ENCODE peak calls at places on chromosome 11, in five cellular contexts. One of them, this sample, is unnamed.

GRCh38 chr11:43639224-43639623 is 41.3 kb upstream of the HSD17B12 start:
- DNase-seq in HepG2: no peak
- DNase-seq in K562: no peak
- DNase-seq in A549: no peak
- DNase-seq in GM12878: no peak
- DNase-seq in this sample: no peak

GRCh38 chr11:58530236-58530635 is 22.3 kb upstream of the OR5B21 start:
- DNase-seq in HepG2: no peak
- DNase-seq in A549: no peak
- DNase-seq in GM12878: no peak
- DNase-seq in K562: no peak
- DNase-seq in this sample: no peak

GRCh38 chr11:45089251-45089650 is 57.2 kb upstream of the PRDM11 start:
- DNase-seq in A549: no peak
- DNase-seq in HepG2: no peak
- DNase-seq in GM12878: no peak
- DNase-seq in K562: no peak
- DNase-seq in this sample: no peak

GRCh38 chr11:34327804-34328631 is 29.8 kb downstream of the ABTB2 start:
- DNase-seq in K562: no peak
- DNase-seq in A549: no peak
- DNase-seq in GM12878: no peak
- DNase-seq in HepG2: no peak
- DNase-seq in this sample: no peak

GRCh38 chr11:126139541-126140091 is 71.8 kb downstream of the RPUSD4 start:
- DNase-seq in GM12878: no peak
- DNase-seq in K562: no peak
- DNase-seq in HepG2: no peak
- DNase-seq in A549: no peak
- DNase-seq in this sample: no peak

GRCh38 chr11:3108183-3108721 is 51.0 kb upstream of the CARS1 start:
- DNase-seq in A549: no peak
- DNase-seq in HepG2: no peak
- DNase-seq in K562: no peak
- DNase-seq in GM12878: no peak
- DNase-seq in this sample: no peak

GRCh38 chr11:120354779-120355178 is 18.6 kb downstream of the ARHGEF12 start:
- DNase-seq in A549: no peak
- DNase-seq in HepG2: peak; percentile 22
- DNase-seq in K562: no peak
- DNase-seq in GM12878: no peak
- DNase-seq in this sample: no peak

GRCh38 chr11:62130498-62131464 is 7.0 kb downstream of the INCENP start:
- DNase-seq in GM12878: no peak
- DNase-seq in K562: no peak
- DNase-seq in HepG2: no peak
- DNase-seq in A549: no peak
- DNase-seq in this sample: no peak

GRCh38 chr11:102849319-102849718 is 5.9 kb upstream of the MMP3 start:
- DNase-seq in K562: no peak
- DNase-seq in HepG2: no peak
- DNase-seq in A549: no peak
- DNase-seq in GM12878: no peak
- DNase-seq in this sample: no peak

GRCh38 chr11:33475999-33476398 is 218.8 kb downstream of the HIPK3 start:
- DNase-seq in GM12878: no peak
- DNase-seq in K562: peak; percentile 2
- DNase-seq in A549: no peak
- DNase-seq in HepG2: peak; percentile 37
- DNase-seq in this sample: no peak

GRCh38 chr11:112451250-112451649 is 190.6 kb upstream of the PLET1 start:
- DNase-seq in GM12878: no peak
- DNase-seq in HepG2: no peak
- DNase-seq in K562: no peak
- DNase-seq in A549: no peak
- DNase-seq in this sample: no peak

GRCh38 chr11:84390441-84391078 is 1104.4 kb upstream of the CCDC90B start:
- DNase-seq in GM12878: no peak
- DNase-seq in A549: no peak
- DNase-seq in K562: no peak
- DNase-seq in HepG2: no peak
- DNase-seq in this sample: no peak

GRCh38 chr11:1530686-1531256 is 41.3 kb downstream of the DUSP8 start:
- DNase-seq in GM12878: no peak
- DNase-seq in HepG2: no peak
- DNase-seq in K562: no peak
- DNase-seq in A549: no peak
- DNase-seq in this sample: no peak

GRCh38 chr11:1531418-1531817 is 40.7 kb downstream of the DUSP8 start:
- DNase-seq in HepG2: no peak
- DNase-seq in K562: no peak
- DNase-seq in GM12878: no peak
- DNase-seq in A549: no peak
- DNase-seq in this sample: no peak

GRCh38 chr11:1533342-1533725 is 38.7 kb downstream of the DUSP8 start:
- DNase-seq in K562: no peak
- DNase-seq in HepG2: no peak
- DNase-seq in GM12878: no peak
- DNase-seq in A549: no peak
- DNase-seq in this sample: no peak

GRCh38 chr11:1532606-1533341 is 39.3 kb downstream of the DUSP8 start:
- DNase-seq in A549: no peak
- DNase-seq in HepG2: no peak
- DNase-seq in GM12878: no peak
- DNase-seq in K562: no peak
- DNase-seq in this sample: no peak

DNA sequence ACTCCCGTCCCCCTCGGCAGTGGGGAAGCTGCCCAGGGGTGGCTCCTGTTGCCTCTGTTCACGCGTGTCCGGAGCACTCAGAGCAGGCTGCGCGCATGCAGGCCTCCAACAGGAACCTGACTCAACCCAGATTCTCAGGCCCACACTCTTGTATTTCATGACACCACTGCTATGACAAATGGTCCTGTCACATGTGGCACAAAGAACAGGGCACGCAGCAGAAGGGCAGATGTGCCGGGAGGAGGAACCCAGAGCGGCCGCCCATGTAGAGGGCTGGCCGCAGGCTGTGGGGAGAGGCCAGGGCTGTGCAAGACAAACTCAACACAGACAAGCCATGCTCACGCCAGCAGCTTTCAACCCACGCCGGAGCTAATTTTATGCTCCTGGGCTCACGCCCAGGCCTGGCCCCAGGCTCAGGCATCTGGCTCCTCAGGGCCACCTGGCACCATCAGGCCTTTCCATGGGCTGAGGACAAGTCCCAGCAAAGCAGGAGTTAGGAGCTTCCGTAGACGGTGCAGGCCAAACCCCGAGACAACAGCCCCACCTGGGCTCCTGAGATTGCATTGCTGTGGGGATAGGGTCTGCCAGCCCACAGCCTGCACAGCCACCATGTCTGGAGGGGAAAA is 40.0 kb downstream of the DUSP8 start:
- DNase-seq in HepG2: no peak
- DNase-seq in A549: no peak
- DNase-seq in GM12878: no peak
- DNase-seq in K562: no peak
- DNase-seq in this sample: no peak
- TF ChIP-seq POLR2A in HepG2: no peak
- TF ChIP-seq POLR2A in A549: no peak
- TF ChIP-seq POLR2A in GM12878: no peak
- TF ChIP-seq POLR2A in K562: no peak
- TF ChIP-seq POLR2A in this sample: no peak

DNA sequence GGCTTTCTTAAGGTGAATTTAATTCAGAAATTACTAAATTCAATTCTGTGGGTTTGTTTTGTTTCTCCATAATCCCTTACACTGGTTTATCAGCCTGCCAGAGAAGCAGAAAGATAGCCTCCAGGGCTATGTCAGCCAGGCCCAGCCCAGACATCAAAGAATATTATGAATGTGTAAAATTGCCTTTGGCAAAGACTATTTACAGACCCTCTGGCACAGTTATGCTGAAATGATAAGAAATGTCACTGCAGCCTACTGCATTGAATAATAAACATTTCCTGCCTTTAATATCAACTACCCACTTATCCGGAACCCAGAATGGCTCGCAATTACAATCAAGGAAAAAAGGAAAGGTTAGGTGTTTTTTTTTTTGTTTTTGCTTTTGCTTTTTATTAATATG is 562.5 kb upstream of the LRRC4C start:
- DNase-seq in HepG2: no peak
- DNase-seq in K562: no peak
- DNase-seq in A549: no peak
- DNase-seq in GM12878: no peak
- DNase-seq in this sample: no peak
- TF ChIP-seq REST in HepG2: no peak
- TF ChIP-seq REST in K562: no peak
- TF ChIP-seq REST in A549: no peak
- TF ChIP-seq REST in GM12878: no peak
- TF ChIP-seq REST in this sample: no peak

GRCh38 chr11:31655483-31655882 is 145.9 kb downstream of the ELP4 start:
- DNase-seq in A549: peak; percentile 1
- DNase-seq in K562: no peak
- DNase-seq in GM12878: no peak
- DNase-seq in HepG2: peak; percentile 82
- DNase-seq in this sample: peak; percentile 84
- H3K27ac ChIP-seq in A549: peak overlapping the region; percentile 70
- H3K27ac ChIP-seq in K562: no peak overlapping the region
- H3K27ac ChIP-seq in GM12878: no peak overlapping the region
- H3K27ac ChIP-seq in HepG2: no peak overlapping the region
- H3K27ac ChIP-seq in this sample: no peak overlapping the region

DNA sequence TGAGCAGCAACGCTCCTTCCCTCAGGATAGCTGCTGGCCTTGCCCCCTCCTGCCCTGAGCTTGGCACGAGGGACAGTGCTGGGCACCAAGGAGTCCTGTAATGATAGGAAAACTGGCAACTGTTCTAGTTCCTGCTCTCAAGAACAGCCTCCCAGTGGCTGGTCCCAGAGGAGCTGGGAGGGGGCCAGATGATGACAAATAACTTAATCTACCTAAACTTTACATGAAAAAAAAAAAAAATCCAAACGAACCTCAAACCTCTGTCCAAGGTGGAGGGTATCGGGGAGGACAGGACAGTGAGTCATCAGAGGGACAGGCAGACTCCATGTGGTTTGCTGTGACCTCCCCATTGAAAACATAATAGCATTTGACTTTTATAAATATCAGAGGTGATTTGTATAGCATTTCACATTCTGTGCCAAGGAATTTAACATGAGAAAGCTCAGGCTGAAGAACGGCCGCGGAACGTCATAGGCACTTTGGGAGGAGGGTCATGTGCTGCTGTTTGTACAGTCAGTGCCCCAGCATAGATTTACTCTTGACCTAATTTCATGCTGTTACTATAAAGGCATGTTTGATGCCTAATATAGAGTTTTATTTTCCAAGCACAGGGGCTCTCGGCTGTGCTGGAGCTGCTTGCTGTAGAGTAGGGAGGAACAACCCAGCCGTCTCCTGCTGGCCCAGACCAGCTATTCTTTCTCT is 98.2 kb upstream of the NNMT start:
- DNase-seq in A549: no peak
- DNase-seq in HepG2: no peak
- DNase-seq in GM12878: no peak
- DNase-seq in K562: no peak
- DNase-seq in this sample: no peak
- TF ChIP-seq POLR2A in A549: no peak
- TF ChIP-seq POLR2A in HepG2: no peak
- TF ChIP-seq POLR2A in GM12878: no peak
- TF ChIP-seq POLR2A in K562: no peak
- TF ChIP-seq POLR2A in this sample: no peak

DNA sequence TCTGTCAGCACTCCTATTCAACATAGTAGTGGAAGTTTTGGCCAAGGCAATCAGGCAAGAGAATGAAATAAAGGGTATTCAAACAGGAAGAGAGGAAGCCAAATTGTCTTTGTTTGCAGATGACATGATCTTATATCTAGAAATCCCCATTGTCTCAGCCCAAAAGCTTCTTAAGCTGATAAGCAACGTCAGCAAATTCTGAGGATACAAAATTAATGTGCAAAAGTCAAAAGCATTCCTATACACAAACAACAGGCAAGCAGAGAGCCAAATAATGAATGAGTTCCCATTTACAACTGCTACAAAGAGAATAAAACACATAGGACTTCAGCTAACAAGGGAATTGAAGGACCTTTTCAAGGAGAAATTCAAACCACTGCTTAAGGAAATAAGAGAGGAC is 280.4 kb upstream of the LUZP2 start:
- DNase-seq in K562: no peak
- DNase-seq in A549: no peak
- DNase-seq in HepG2: no peak
- DNase-seq in GM12878: no peak
- DNase-seq in this sample: no peak
- TF ChIP-seq REST in K562: no peak
- TF ChIP-seq REST in A549: no peak
- TF ChIP-seq REST in HepG2: no peak
- TF ChIP-seq REST in GM12878: no peak
- TF ChIP-seq REST in this sample: no peak

GRCh38 chr11:63583288-63583687 is 20.1 kb upstream of the PLAAT2 start:
- DNase-seq in A549: no peak
- DNase-seq in GM12878: no peak
- DNase-seq in HepG2: peak; percentile 49
- DNase-seq in K562: no peak
- DNase-seq in this sample: no peak
- H3K27ac ChIP-seq in A549: no peak overlapping the region
- H3K27ac ChIP-seq in GM12878: no peak overlapping the region
- H3K27ac ChIP-seq in HepG2: peak overlapping the region; percentile 14
- H3K27ac ChIP-seq in K562: no peak overlapping the region
- H3K27ac ChIP-seq in this sample: no peak overlapping the region

DNA sequence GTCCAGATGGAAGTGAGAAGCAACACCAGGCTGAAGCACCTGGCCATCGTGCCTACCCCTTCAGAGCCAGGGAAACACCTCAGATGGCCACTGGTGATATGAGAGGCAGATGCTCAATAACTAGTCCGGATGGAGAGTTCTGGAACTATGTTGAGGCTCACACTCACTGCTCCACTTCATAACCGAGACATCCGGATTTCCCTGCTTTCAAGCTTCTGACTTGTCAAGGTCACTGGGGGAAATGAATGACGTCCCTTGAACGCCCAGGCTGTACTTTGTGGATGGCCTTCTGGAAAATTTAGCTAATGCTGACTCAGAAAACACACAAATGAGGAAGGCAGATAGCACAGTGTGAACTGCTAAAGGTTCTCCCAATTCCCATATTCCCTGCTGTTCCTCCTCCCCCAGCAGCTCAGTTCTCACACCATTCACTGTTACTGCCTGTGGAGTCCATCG is at the start of gene LYVE1:
- DNase-seq in A549: no peak
- DNase-seq in HepG2: peak; percentile 65
- DNase-seq in GM12878: no peak
- DNase-seq in K562: peak; percentile 12
- DNase-seq in this sample: no peak
- TF ChIP-seq POLR2A in A549: no peak
- TF ChIP-seq POLR2A in HepG2: no peak
- TF ChIP-seq POLR2A in GM12878: no peak
- TF ChIP-seq POLR2A in K562: no peak
- TF ChIP-seq POLR2A in this sample: no peak

GRCh38 chr11:65471410-65471762 is 27.5 kb upstream of the MALAT1 start:
- DNase-seq in K562: peak; percentile 91
- DNase-seq in A549: peak; percentile 84
- DNase-seq in HepG2: peak; percentile 73
- DNase-seq in GM12878: no peak
- DNase-seq in this sample: no peak
- TF ChIP-seq REST in K562: no peak
- TF ChIP-seq REST in A549: no peak
- TF ChIP-seq REST in HepG2: no peak
- TF ChIP-seq REST in GM12878: no peak
- TF ChIP-seq REST in this sample: no peak

This sample was measured in HCT116.